ENCODE peak calls at places on chromosomes 11 and 22, in nine cellular contexts. P is KBM-7; D is astrocyte of the spinal cord; B is AG04450; J is Caco-2; Z is CD4-positive, CD25-positive, alpha-beta regulatory T cell; F is left colon; I is Calu3; M is PC-3. W is an unnamed sample.

GRCh38 chr22:47167056-47167455 is 404.6 kb downstream of the TBC1D22A start:
- DNase-seq in P (no peak), F (no peak), J (peak), I (no peak), M (no peak), Z (no peak), D (no peak), B (no peak), W (no peak)

GRCh38 chr11:47171856-47172255 is 4.8 kb downstream of the ARFGAP2 start:
- DNase-seq in P (no peak), F (no peak), B (no peak), Z (no peak), M (no peak), D (no peak), I (no peak), J (no peak), W (no peak)

GRCh38 chr11:11036185-11037161 is 178.6 kb upstream of the ZBED5 start:
- DNase-seq in J (no peak), P (peak), M (peak), Z (peak), D (peak), B (no peak), F (no peak), I (peak), W (peak)

GRCh38 chr11:14334193-14334592 is 24.8 kb downstream of the RRAS2 start:
- DNase-seq in D (no peak), F (no peak), B (no peak), Z (no peak), P (no peak), J (no peak), M (no peak), I (no peak), W (no peak)

GRCh38 chr11:126615819-126616218 is 260.3 kb downstream of the ST3GAL4 start:
- DNase-seq in D (no peak), J (no peak), Z (no peak), P (no peak), M (no peak), I (no peak), F (no peak), B (no peak), W (no peak)

GRCh38 chr11:21415566-21415965 is 746.2 kb downstream of the NELL1 start:
- DNase-seq in Z (no peak), M (no peak), P (no peak), B (no peak), J (no peak), I (no peak), D (no peak), F (no peak), W (no peak)

GRCh38 chr11:75182652-75183051 is 31.7 kb downstream of the SLCO2B1 start:
- DNase-seq in M (no peak), I (no peak), F (no peak), P (no peak), J (no peak), Z (no peak), D (no peak), B (no peak), W (no peak)

GRCh38 chr22:21449531-21450319 is 17.5 kb upstream of the TMEM191C start:
- DNase-seq in Z (no peak), B (no peak), P (no peak), J (no peak), M (no peak), F (peak), D (no peak), I (no peak), W (no peak)

GRCh38 chr11:99979052-99979451 is 708.0 kb upstream of the ARHGAP42 start:
- DNase-seq in I (no peak), J (no peak), Z (no peak), D (no peak), M (no peak), F (no peak), B (no peak), P (no peak), W (no peak)

GRCh38 chr22:47954107-47954506 is 1191.7 kb downstream of the TBC1D22A start:
- DNase-seq in P (no peak), Z (no peak), F (no peak), J (no peak), B (no peak), D (no peak), M (no peak), I (no peak), W (no peak)

GRCh38 chr11:27291302-27291889 is 71.6 kb downstream of the CCDC34 start:
- DNase-seq in J (peak), B (no peak), M (peak), D (no peak), Z (peak), I (peak), P (peak), F (peak), W (no peak)

GRCh38 chr11:126006068-126006467 is 56.6 kb downstream of the CDON start:
- DNase-seq in P (no peak), D (no peak), I (no peak), Z (no peak), F (no peak), M (no peak), B (no peak), J (no peak), W (no peak)

GRCh38 chr11:61138940-61139339 is 22.3 kb downstream of the VPS37C start:
- DNase-seq in D (peak), F (no peak), I (no peak), P (no peak), Z (no peak), M (no peak), B (no peak), J (no peak), W (no peak)

GRCh38 chr11:108927791-108928545 is 263.1 kb downstream of the DDX10 start:
- DNase-seq in P (no peak), B (no peak), Z (no peak), F (no peak), D (no peak), J (no peak), M (no peak), I (no peak), W (no peak)

GRCh38 chr11:7115775-7116174 is 27.0 kb downstream of the RBMXL2 start:
- DNase-seq in B (no peak), P (no peak), D (no peak), J (no peak), I (no peak), F (no peak), M (no peak), Z (no peak), W (no peak)

GRCh38 chr11:36433896-36434295 is 76.2 kb downstream of the TRAF6 start:
- DNase-seq in J (no peak), D (no peak), B (no peak), F (no peak), Z (no peak), M (no peak), P (no peak), I (no peak), W (no peak)

GRCh38 chr22:45317551-45318167 is 7.9 kb downstream of the FAM118A start:
- DNase-seq in Z (no peak), P (no peak), B (no peak), F (peak), I (peak), D (peak), M (peak), J (no peak), W (no peak)

GRCh38 chr11:114262681-114263509 is 33.3 kb upstream of the NNMT start:
- DNase-seq in I (peak), Z (peak), P (peak), M (peak), J (peak), B (no peak), F (no peak), D (peak), W (peak)

GRCh38 chr11:63813563-63814382 is 517 bp downstream of the SPINDOC start:
- DNase-seq in P (peak), D (peak), B (no peak), F (peak), M (peak), J (peak), Z (peak), I (peak), W (peak)

GRCh38 chr11:116078101-116078561 is 573.9 kb upstream of the CADM1 start:
- DNase-seq in D (no peak), F (no peak), B (no peak), P (no peak), J (no peak), I (no peak), Z (no peak), M (no peak), W (peak)

GRCh38 chr11:129853508-129854228 is 38.0 kb downstream of the TMEM45B start:
- DNase-seq in B (no peak), I (peak), D (no peak), F (peak), Z (peak), P (no peak), M (peak), J (peak), W (no peak)

GRCh38 chr11:124798991-124799383 is 1.2 kb downstream of the MSANTD2 start:
- DNase-seq in M (peak), J (no peak), D (peak), I (peak), Z (peak), P (no peak), B (peak), F (no peak), W (peak)

GRCh38 chr11:10066441-10066840 is 227.6 kb downstream of the SBF2 start:
- DNase-seq in Z (no peak), P (no peak), B (no peak), M (no peak), I (no peak), F (no peak), J (no peak), D (no peak), W (no peak)

GRCh38 chr11:128525411-128526243 is 61.7 kb downstream of the ETS1 start:
- DNase-seq in I (no peak), J (no peak), F (no peak), B (no peak), P (no peak), D (peak), Z (peak), M (peak), W (no peak)

GRCh38 chr22:24819941-24820461 is 14.0 kb downstream of the SGSM1 start:
- DNase-seq in M (peak), D (no peak), Z (no peak), P (no peak), I (peak), J (peak), F (peak), B (no peak), W (no peak)

W was measured in KG1.